ENCODE peak calls at places on chromosomes 12 and 14, in four cellular contexts. U, K, N and P are unnamed samples.

GRCh38 chr14:67187826-67188225 is 1.4 kb upstream of the GARIN2 start:
- DNase-seq in N (no peak), U (no peak), K (no peak), P (peak)

GRCh38 chr14:87916886-87917275 is 76.1 kb downstream of the GALC start:
- DNase-seq in K (no peak), N (no peak), U (no peak), P (no peak)

GRCh38 chr14:23185046-23185445 is 1.6 kb upstream of the SLC7A8 start:
- DNase-seq in K (no peak), U (no peak), N (no peak), P (no peak)

GRCh38 chr12:109065853-109066193 is 13.4 kb downstream of the USP30 start:
- DNase-seq in K (peak), U (no peak), N (no peak), P (no peak)

GRCh38 chr12:52279683-52280318 is 5.4 kb downstream of the KRT86 start:
- DNase-seq in U (no peak), N (no peak), K (no peak), P (no peak)

GRCh38 chr14:52265248-52265647 is 2.2 kb upstream of the PTGDR start:
- DNase-seq in U (no peak), K (no peak), N (no peak), P (no peak)

GRCh38 chr12:18546399-18546798 is 191.4 kb downstream of the PLCZ1 start:
- DNase-seq in N (no peak), U (peak), K (no peak), P (no peak)

GRCh38 chr12:52032431-52032796 is 18.8 kb upstream of the NR4A1 start:
- DNase-seq in K (no peak), N (no peak), U (no peak), P (no peak)

GRCh38 chr14:54709444-54709843 is 142.5 kb downstream of the SAMD4A start:
- DNase-seq in N (no peak), U (no peak), K (no peak), P (no peak)

GRCh38 chr12:33752854-33753253 is 269.4 kb upstream of the ALG10 start:
- DNase-seq in K (no peak), U (no peak), N (peak), P (no peak)

GRCh38 chr14:93956514-93957332 is 19.6 kb downstream of the ASB2 start:
- DNase-seq in N (no peak), U (no peak), K (no peak), P (no peak)

GRCh38 chr14:65096323-65097089 is 5.8 kb downstream of the MAX start:
- DNase-seq in U (no peak), K (no peak), N (peak), P (no peak)

GRCh38 chr14:29222671-29223268 is 456.2 kb downstream of the FOXG1 start:
- DNase-seq in N (peak), K (no peak), U (peak), P (no peak)

GRCh38 chr14:103391048-103391447 is 5.8 kb downstream of the MARK3 start:
- DNase-seq in K (no peak), U (peak), N (peak), P (peak)

GRCh38 chr12:75969768-75970167 is 61.8 kb downstream of the PHLDA1 start:
- DNase-seq in U (no peak), K (no peak), N (no peak), P (no peak)

GRCh38 chr12:39587247-39587646 is 32.4 kb downstream of the ABCD2 start:
- DNase-seq in U (no peak), K (no peak), N (peak), P (peak)

GRCh38 chr12:28539691-28540323 is 349.6 kb downstream of the CCDC91 start:
- DNase-seq in U (no peak), K (no peak), N (no peak), P (no peak)

GRCh38 chr12:83016226-83016835 is 329.6 kb downstream of the TMTC2 start:
- DNase-seq in N (peak), U (peak), K (no peak), P (peak)

GRCh38 chr14:103530390-103530789 is 1.4 kb downstream of the TRMT61A start:
- DNase-seq in N (peak), K (peak), U (no peak), P (no peak)

GRCh38 chr14:23438130-23438893 is 2.9 kb upstream of the MYH7 start:
- DNase-seq in K (peak), N (peak), U (no peak), P (no peak)

GRCh38 chr12:18139989-18140596 is 50.1 kb upstream of the RERGL start:
- DNase-seq in N (peak), U (peak), K (no peak), P (no peak)

GRCh38 chr12:53468286-53468685 is 16.4 kb downstream of the PCBP2 start:
- DNase-seq in K (no peak), N (no peak), U (no peak), P (no peak)

GRCh38 chr12:76927170-76927784 is 48.5 kb upstream of the CSRP2 start:
- DNase-seq in N (peak), K (peak), U (peak), P (peak)

GRCh38 chr12:57118711-57119271 is 7.6 kb upstream of the STAT6 start:
- DNase-seq in U (no peak), K (no peak), N (no peak), P (no peak)

GRCh38 chr12:130537051-130537450 is 179.0 kb downstream of the RIMBP2 start:
- DNase-seq in K (no peak), N (no peak), U (no peak), P (no peak)

GRCh38 chr12:79557690-79558315 is 133.0 kb downstream of the PAWR start:
- DNase-seq in N (no peak), U (no peak), K (no peak), P (no peak)

GRCh38 chr14:75823334-75823733 is 158.5 kb downstream of the TGFB3 start:
- DNase-seq in K (no peak), N (no peak), U (no peak), P (no peak)

GRCh38 chr14:80867091-80867490 is 74.4 kb downstream of the CEP128 start:
- DNase-seq in N (no peak), U (no peak), K (no peak), P (no peak)

GRCh38 chr12:50005150-50005549 is 20.1 kb downstream of the RACGAP1 start:
- DNase-seq in U (no peak), K (no peak), N (no peak), P (no peak)

GRCh38 chr14:72673179-72673578 is 220.7 kb downstream of the DPF3 start:
- DNase-seq in U (no peak), N (no peak), K (no peak), P (no peak)

GRCh38 chr14:99136401-99136800 is 135.6 kb downstream of the BCL11B start:
- DNase-seq in U (no peak), K (no peak), N (no peak), P (no peak)
- H3K27ac ChIP-seq in U (no peak), K (no peak), N (no peak), P (no peak)

GRCh38 chr14:105486333-105486973 is at the start of gene CRIP1:
- DNase-seq in N (no peak), U (no peak), K (no peak), P (no peak)

GRCh38 chr14:105486974-105487448 is 325 bp downstream of the CRIP1 start:
- DNase-seq in N (no peak), U (no peak), K (peak), P (no peak)

GRCh38 chr14:105484997-105485393 is 1.7 kb upstream of the CRIP1 start:
- DNase-seq in K (peak), N (no peak), U (no peak), P (no peak)

GRCh38 chr14:105484069-105484996 is 2.4 kb upstream of the CRIP1 start:
- DNase-seq in K (peak), U (no peak), N (no peak), P (no peak)

GRCh38 chr14:105485720-105486332 is 860 bp upstream of the CRIP1 start:
- DNase-seq in N (peak), U (peak), K (peak), P (no peak)
- TF ChIP-seq ZNF274 in N (no peak), U (no peak), K (no peak), P (no peak)

DNA sequence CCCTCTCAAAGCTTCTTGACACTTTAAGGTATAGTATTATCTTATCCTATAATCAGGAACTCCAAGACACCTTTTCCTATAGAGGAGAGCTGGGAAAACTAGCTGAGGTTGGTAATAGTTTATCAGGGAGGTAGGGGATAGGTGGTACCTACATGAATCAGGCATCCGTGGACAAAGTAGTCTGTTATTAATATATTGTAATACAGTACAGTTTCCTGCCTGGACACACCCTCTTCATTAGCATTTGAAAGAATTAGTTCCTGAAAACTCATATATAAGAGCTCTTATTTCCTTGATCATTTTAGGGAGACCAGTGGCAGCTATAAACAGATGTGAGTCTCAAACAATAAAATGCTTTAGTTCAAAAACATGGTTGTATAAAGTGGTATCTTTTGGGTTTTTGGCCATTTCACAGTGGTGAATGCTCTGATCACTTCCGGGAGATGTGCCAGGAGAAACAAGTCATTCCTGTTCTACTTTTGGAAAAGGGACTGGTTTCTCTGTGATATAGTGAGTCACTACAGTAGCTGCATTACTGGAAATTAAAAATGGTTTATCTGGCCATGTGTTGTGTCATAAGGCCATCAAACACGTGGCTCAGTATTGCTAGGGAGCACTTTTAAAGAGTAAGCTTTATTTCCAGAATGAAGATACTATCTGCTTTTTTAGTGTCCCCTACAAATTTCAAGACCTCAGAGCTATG is 98.1 kb downstream of the KLRB1 start:
- DNase-seq in N (no peak), K (no peak), U (no peak), P (peak)
- H3K27ac ChIP-seq in N (no peak), K (no peak), U (no peak), P (no peak)

GRCh38 chr14:24924544-24924943 is 125.4 kb downstream of the STXBP6 start:
- DNase-seq in K (no peak), N (no peak), U (no peak), P (no peak)

GRCh38 chr14:24920265-24921080 is 129.5 kb downstream of the STXBP6 start:
- DNase-seq in N (peak), U (no peak), K (no peak), P (no peak)

GRCh38 chr14:24918822-24919221 is 131.1 kb downstream of the STXBP6 start:
- DNase-seq in U (no peak), K (no peak), N (no peak), P (no peak)

GRCh38 chr14:24915958-24916595 is 133.9 kb downstream of the STXBP6 start:
- DNase-seq in U (no peak), N (no peak), K (no peak), P (no peak)

DNA sequence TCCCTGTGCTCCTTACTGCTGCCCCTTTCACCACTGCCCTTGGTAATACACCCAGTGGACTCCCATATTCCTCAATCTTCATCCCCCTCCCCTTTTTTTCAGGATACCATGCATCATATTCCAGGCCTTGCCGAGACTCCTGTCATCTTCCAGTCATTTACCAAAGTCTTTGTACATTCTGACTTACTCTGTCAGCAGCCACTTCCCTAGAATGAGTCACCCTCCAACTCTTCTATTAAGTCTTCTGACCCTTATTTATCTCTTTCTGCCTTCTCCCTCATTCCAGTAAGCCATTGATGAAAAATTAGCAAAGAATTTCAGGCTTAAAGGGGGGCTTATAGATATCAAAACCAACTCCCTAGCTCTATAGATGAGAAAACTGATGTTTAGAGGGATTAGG is 128.0 kb downstream of the STXBP6 start:
- DNase-seq in N (no peak), K (no peak), U (no peak), P (no peak)
- TF ChIP-seq ZNF274 in N (no peak), K (no peak), U (no peak), P (no peak)

DNA sequence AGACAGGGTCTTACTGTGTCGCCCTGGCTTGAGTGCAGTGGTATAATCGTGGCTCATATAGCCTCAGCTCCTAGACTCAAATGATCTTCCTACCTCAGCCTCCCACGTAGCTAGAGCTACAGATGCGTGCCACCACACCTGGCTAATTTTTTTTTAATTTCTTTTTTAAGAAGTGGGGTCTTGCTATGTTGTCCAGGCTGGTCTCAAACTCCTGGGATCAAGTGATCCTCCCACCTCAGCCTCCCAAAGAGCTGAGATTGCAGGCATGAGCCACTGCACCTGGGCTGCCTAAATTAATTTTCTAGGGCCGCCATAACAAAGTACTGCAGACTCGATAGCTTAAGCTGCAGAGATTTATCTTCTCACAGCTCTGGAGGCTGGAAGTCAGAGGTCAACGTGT is 9.1 kb downstream of the LTBR start:
- DNase-seq in U (no peak), N (no peak), K (no peak), P (no peak)
- H3K27ac ChIP-seq in U (no peak), N (no peak), K (no peak), P (no peak)

GRCh38 chr12:107441906-107442305 is 243.7 kb upstream of the PWP1 start:
- DNase-seq in U (no peak), N (no peak), K (no peak), P (no peak)
- TF ChIP-seq ZNF274 in U (no peak), N (no peak), K (no peak), P (no peak)

GRCh38 chr12:122820138-122820537 is 15.1 kb upstream of the HIP1R start:
- DNase-seq in U (no peak), N (no peak), K (no peak), P (no peak)

GRCh38 chr12:122823429-122823828 is 11.8 kb upstream of the HIP1R start:
- DNase-seq in U (no peak), N (no peak), K (no peak), P (no peak)

GRCh38 chr12:122820838-122821271 is 14.4 kb upstream of the HIP1R start:
- DNase-seq in K (no peak), U (no peak), N (no peak), P (no peak)

GRCh38 chr12:122813310-122813713 is 21.9 kb upstream of the HIP1R start:
- DNase-seq in N (no peak), K (no peak), U (no peak), P (no peak)

DNA sequence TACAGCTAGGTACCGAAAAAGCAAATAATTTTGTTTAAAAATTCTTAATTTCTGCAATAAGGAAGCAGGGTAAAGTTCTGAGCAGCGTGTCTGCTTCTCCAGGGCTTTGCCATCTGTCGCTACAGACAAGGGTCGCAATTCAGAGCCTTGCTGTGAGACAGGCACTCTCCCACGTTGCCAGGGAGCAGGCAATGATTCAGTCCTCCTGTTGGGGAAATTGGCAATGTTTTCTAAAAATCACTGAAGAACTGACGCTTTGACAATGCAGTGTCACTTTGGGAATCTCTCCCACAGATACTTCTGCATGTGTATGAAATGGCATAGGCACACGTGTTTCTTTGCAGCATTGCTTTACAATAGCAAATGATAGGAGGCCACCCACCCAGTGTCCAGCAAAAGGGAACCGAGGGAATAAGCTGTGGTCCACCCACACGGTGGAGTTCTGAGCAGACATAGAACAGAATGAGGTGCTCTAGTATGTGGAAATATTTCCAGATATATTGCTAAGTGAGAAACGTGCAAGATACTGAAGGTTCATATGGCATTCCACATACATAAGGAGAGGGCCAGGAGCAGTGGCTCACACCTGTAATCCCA is 15.9 kb upstream of the HIP1R start:
- DNase-seq in N (no peak), U (no peak), K (no peak), P (no peak)
- H3K27ac ChIP-seq in N (no peak), U (no peak), K (no peak), P (no peak)

GRCh38 chr12:2841056-2841455 is 6.2 kb upstream of the NRIP2 start:
- DNase-seq in U (no peak), K (no peak), N (no peak), P (no peak)

GRCh38 chr12:2845280-2845679 is 10.4 kb upstream of the NRIP2 start:
- DNase-seq in K (no peak), N (peak), U (no peak), P (no peak)

GRCh38 chr12:2842948-2843347 is 8.1 kb upstream of the NRIP2 start:
- DNase-seq in K (no peak), U (no peak), N (no peak), P (no peak)

DNA sequence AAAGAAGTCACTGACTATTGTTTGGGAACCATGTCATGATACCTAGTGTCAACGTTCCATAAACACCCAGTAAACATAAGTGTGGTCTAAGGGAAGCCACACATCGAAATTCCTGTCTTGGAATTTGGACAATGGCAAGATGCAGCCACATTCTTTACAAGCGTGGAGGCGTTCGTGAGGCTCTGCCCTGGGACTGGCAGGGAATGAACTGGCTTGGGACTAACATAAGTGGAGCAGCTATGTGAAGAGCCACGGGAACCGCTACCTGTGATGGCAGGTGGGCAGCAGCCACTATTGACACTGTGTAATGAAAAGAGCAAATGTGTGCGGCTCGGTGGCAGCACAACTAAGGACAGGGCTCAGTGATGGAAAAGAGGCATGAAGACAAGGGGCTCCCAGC is 10.0 kb upstream of the NRIP2 start:
- DNase-seq in K (no peak), N (no peak), U (no peak), P (no peak)
- TF ChIP-seq ZNF274 in K (no peak), N (no peak), U (no peak), P (no peak)